ENCODE peak calls at places on chromosomes 3 and 15, in nine cellular contexts. One of them, this sample, is unnamed.

GRCh38 chr3:134104031-134104430 is 74.3 kb upstream of the SLCO2A1 start:
- DNase-seq in GM12892: no peak
- DNase-seq in LoVo: no peak
- DNase-seq in cardiac fibroblast: peak
- DNase-seq in uterus: no peak
- DNase-seq in hypothalamus: no peak
- DNase-seq in osteocyte: no peak
- DNase-seq in A549: no peak
- DNase-seq in GF-D8: no peak
- DNase-seq in this sample: no peak

GRCh38 chr15:95176794-95177577 is 945.6 kb downstream of the MCTP2 start:
- DNase-seq in GM12892: no peak
- DNase-seq in LoVo: no peak
- DNase-seq in cardiac fibroblast: no peak
- DNase-seq in uterus: no peak
- DNase-seq in hypothalamus: no peak
- DNase-seq in osteocyte: no peak
- DNase-seq in A549: no peak
- DNase-seq in GF-D8: no peak
- DNase-seq in this sample: no peak

GRCh38 chr3:12859840-12860239 is 18.5 kb upstream of the RPL32 start:
- DNase-seq in GM12892: no peak
- DNase-seq in LoVo: no peak
- DNase-seq in cardiac fibroblast: no peak
- DNase-seq in uterus: no peak
- DNase-seq in hypothalamus: no peak
- DNase-seq in osteocyte: no peak
- DNase-seq in A549: no peak
- DNase-seq in GF-D8: no peak
- DNase-seq in this sample: no peak

GRCh38 chr3:150106752-150107428 is 136.2 kb upstream of the PFN2 start:
- DNase-seq in GM12892: no peak
- DNase-seq in LoVo: no peak
- DNase-seq in cardiac fibroblast: peak
- DNase-seq in uterus: no peak
- DNase-seq in hypothalamus: no peak
- DNase-seq in osteocyte: peak
- DNase-seq in A549: peak
- DNase-seq in GF-D8: no peak
- DNase-seq in this sample: peak

GRCh38 chr15:80476036-80476435 is 71.9 kb downstream of the ARNT2 start:
- DNase-seq in GM12892: no peak
- DNase-seq in LoVo: no peak
- DNase-seq in cardiac fibroblast: no peak
- DNase-seq in uterus: no peak
- DNase-seq in hypothalamus: no peak
- DNase-seq in osteocyte: no peak
- DNase-seq in A549: no peak
- DNase-seq in GF-D8: no peak
- DNase-seq in this sample: no peak

GRCh38 chr3:77459926-77460325 is 420.0 kb downstream of the ROBO2 start:
- DNase-seq in GM12892: no peak
- DNase-seq in LoVo: no peak
- DNase-seq in cardiac fibroblast: no peak
- DNase-seq in uterus: no peak
- DNase-seq in hypothalamus: no peak
- DNase-seq in osteocyte: no peak
- DNase-seq in A549: no peak
- DNase-seq in GF-D8: no peak
- DNase-seq in this sample: no peak

GRCh38 chr3:48287034-48287433 is 46.1 kb downstream of the ZNF589 start:
- DNase-seq in GM12892: no peak
- DNase-seq in LoVo: no peak
- DNase-seq in cardiac fibroblast: no peak
- DNase-seq in uterus: no peak
- DNase-seq in hypothalamus: no peak
- DNase-seq in osteocyte: no peak
- DNase-seq in A549: no peak
- DNase-seq in GF-D8: no peak
- DNase-seq in this sample: no peak

GRCh38 chr15:26011916-26012315 is 148.8 kb upstream of the ATP10A start:
- DNase-seq in GM12892: no peak
- DNase-seq in LoVo: no peak
- DNase-seq in cardiac fibroblast: no peak
- DNase-seq in uterus: no peak
- DNase-seq in hypothalamus: no peak
- DNase-seq in osteocyte: peak
- DNase-seq in A549: no peak
- DNase-seq in GF-D8: no peak
- DNase-seq in this sample: no peak

GRCh38 chr3:19688767-19689166 is 245.2 kb downstream of the EFHB start:
- DNase-seq in GM12892: no peak
- DNase-seq in LoVo: no peak
- DNase-seq in cardiac fibroblast: no peak
- DNase-seq in uterus: no peak
- DNase-seq in hypothalamus: no peak
- DNase-seq in osteocyte: no peak
- DNase-seq in A549: no peak
- DNase-seq in GF-D8: no peak
- DNase-seq in this sample: peak

GRCh38 chr15:27463699-27464098 is 492.7 kb downstream of the GABRG3 start:
- DNase-seq in GM12892: no peak
- DNase-seq in LoVo: no peak
- DNase-seq in cardiac fibroblast: no peak
- DNase-seq in uterus: no peak
- DNase-seq in hypothalamus: no peak
- DNase-seq in osteocyte: no peak
- DNase-seq in A549: no peak
- DNase-seq in GF-D8: no peak
- DNase-seq in this sample: no peak

GRCh38 chr3:134198414-134198813 is 52.2 kb downstream of the RYK start:
- DNase-seq in GM12892: no peak
- DNase-seq in LoVo: no peak
- DNase-seq in cardiac fibroblast: no peak
- DNase-seq in uterus: no peak
- DNase-seq in hypothalamus: no peak
- DNase-seq in osteocyte: no peak
- DNase-seq in A549: no peak
- DNase-seq in GF-D8: no peak
- DNase-seq in this sample: no peak

GRCh38 chr15:78007965-78008886 is 69.3 kb downstream of the TBC1D2B start:
- DNase-seq in GM12892: no peak
- DNase-seq in LoVo: no peak
- DNase-seq in cardiac fibroblast: peak
- DNase-seq in uterus: peak
- DNase-seq in hypothalamus: no peak
- DNase-seq in osteocyte: no peak
- DNase-seq in A549: no peak
- DNase-seq in GF-D8: no peak
- DNase-seq in this sample: peak

GRCh38 chr15:60722328-60723112 is 243.6 kb upstream of the ICE2 start:
- DNase-seq in GM12892: no peak
- DNase-seq in LoVo: no peak
- DNase-seq in cardiac fibroblast: no peak
- DNase-seq in uterus: no peak
- DNase-seq in hypothalamus: no peak
- DNase-seq in osteocyte: no peak
- DNase-seq in A549: no peak
- DNase-seq in GF-D8: no peak
- DNase-seq in this sample: no peak

GRCh38 chr15:83913034-83913632 is 259.2 kb downstream of the ADAMTSL3 start:
- DNase-seq in GM12892: no peak
- DNase-seq in LoVo: no peak
- DNase-seq in cardiac fibroblast: no peak
- DNase-seq in uterus: no peak
- DNase-seq in hypothalamus: no peak
- DNase-seq in osteocyte: no peak
- DNase-seq in A549: no peak
- DNase-seq in GF-D8: no peak
- DNase-seq in this sample: no peak

GRCh38 chr3:42569743-42570142 is 12.0 kb downstream of the SEC22C start:
- DNase-seq in GM12892: no peak
- DNase-seq in LoVo: no peak
- DNase-seq in cardiac fibroblast: no peak
- DNase-seq in uterus: no peak
- DNase-seq in hypothalamus: no peak
- DNase-seq in osteocyte: peak
- DNase-seq in A549: no peak
- DNase-seq in GF-D8: no peak
- DNase-seq in this sample: no peak

GRCh38 chr3:22360977-22361376 is 610.0 kb upstream of the ZNF385D start:
- DNase-seq in GM12892: no peak
- DNase-seq in LoVo: no peak
- DNase-seq in cardiac fibroblast: peak
- DNase-seq in uterus: no peak
- DNase-seq in hypothalamus: no peak
- DNase-seq in osteocyte: no peak
- DNase-seq in A549: no peak
- DNase-seq in GF-D8: no peak
- DNase-seq in this sample: no peak

GRCh38 chr3:122074621-122075265 is 19.6 kb downstream of the CD86 start:
- DNase-seq in GM12892: no peak
- DNase-seq in LoVo: no peak
- DNase-seq in cardiac fibroblast: no peak
- DNase-seq in uterus: no peak
- DNase-seq in hypothalamus: no peak
- DNase-seq in osteocyte: no peak
- DNase-seq in A549: no peak
- DNase-seq in GF-D8: no peak
- DNase-seq in this sample: no peak

GRCh38 chr3:127984241-127984975 is 67.8 kb upstream of the SEC61A1 start:
- DNase-seq in GM12892: no peak
- DNase-seq in LoVo: no peak
- DNase-seq in cardiac fibroblast: no peak
- DNase-seq in uterus: no peak
- DNase-seq in hypothalamus: no peak
- DNase-seq in osteocyte: no peak
- DNase-seq in A549: no peak
- DNase-seq in GF-D8: no peak
- DNase-seq in this sample: peak

GRCh38 chr15:29939404-29939803 is 117.1 kb upstream of the TJP1 start:
- DNase-seq in GM12892: no peak
- DNase-seq in LoVo: peak
- DNase-seq in cardiac fibroblast: no peak
- DNase-seq in uterus: no peak
- DNase-seq in hypothalamus: no peak
- DNase-seq in osteocyte: no peak
- DNase-seq in A549: no peak
- DNase-seq in GF-D8: no peak
- DNase-seq in this sample: peak

GRCh38 chr3:149507491-149508324 is 33.2 kb downstream of the TM4SF4 start:
- DNase-seq in GM12892: no peak
- DNase-seq in LoVo: no peak
- DNase-seq in cardiac fibroblast: peak
- DNase-seq in uterus: no peak
- DNase-seq in hypothalamus: no peak
- DNase-seq in osteocyte: no peak
- DNase-seq in A549: no peak
- DNase-seq in GF-D8: peak
- DNase-seq in this sample: peak

GRCh38 chr3:129383292-129383860 is 45.1 kb downstream of the EFCAB12 start:
- DNase-seq in GM12892: peak
- DNase-seq in LoVo: peak
- DNase-seq in cardiac fibroblast: peak
- DNase-seq in uterus: peak
- DNase-seq in hypothalamus: peak
- DNase-seq in osteocyte: no peak
- DNase-seq in A549: peak
- DNase-seq in GF-D8: peak
- DNase-seq in this sample: peak

GRCh38 chr3:47283193-47283537 is 421 bp downstream of the KLHL18 start:
- DNase-seq in GM12892: no peak
- DNase-seq in LoVo: peak
- DNase-seq in cardiac fibroblast: peak
- DNase-seq in uterus: no peak
- DNase-seq in hypothalamus: no peak
- DNase-seq in osteocyte: no peak
- DNase-seq in A549: peak
- DNase-seq in GF-D8: no peak
- DNase-seq in this sample: no peak

GRCh38 chr3:94032187-94032586 is 3.8 kb upstream of the STX19 start:
- DNase-seq in GM12892: no peak
- DNase-seq in LoVo: no peak
- DNase-seq in cardiac fibroblast: peak
- DNase-seq in uterus: no peak
- DNase-seq in hypothalamus: no peak
- DNase-seq in osteocyte: no peak
- DNase-seq in A549: no peak
- DNase-seq in GF-D8: no peak
- DNase-seq in this sample: no peak

GRCh38 chr3:129740120-129740519 is 133.6 kb upstream of the PLXND1 start:
- DNase-seq in GM12892: no peak
- DNase-seq in LoVo: no peak
- DNase-seq in cardiac fibroblast: no peak
- DNase-seq in uterus: no peak
- DNase-seq in hypothalamus: no peak
- DNase-seq in osteocyte: no peak
- DNase-seq in A549: no peak
- DNase-seq in GF-D8: no peak
- DNase-seq in this sample: no peak

GRCh38 chr15:49747340-49747739 is 126.5 kb downstream of the DTWD1 start:
- DNase-seq in GM12892: no peak
- DNase-seq in LoVo: no peak
- DNase-seq in cardiac fibroblast: no peak
- DNase-seq in uterus: no peak
- DNase-seq in hypothalamus: no peak
- DNase-seq in osteocyte: no peak
- DNase-seq in A549: no peak
- DNase-seq in GF-D8: no peak
- DNase-seq in this sample: no peak

GRCh38 chr15:60423540-60423939 is 25.8 kb upstream of the ANXA2 start:
- DNase-seq in GM12892: no peak
- DNase-seq in LoVo: peak
- DNase-seq in cardiac fibroblast: peak
- DNase-seq in uterus: no peak
- DNase-seq in hypothalamus: no peak
- DNase-seq in osteocyte: no peak
- DNase-seq in A549: peak
- DNase-seq in GF-D8: no peak
- DNase-seq in this sample: peak

GRCh38 chr3:135966349-135966695 is 794 bp downstream of the PPP2R3A start:
- DNase-seq in GM12892: peak
- DNase-seq in LoVo: no peak
- DNase-seq in cardiac fibroblast: no peak
- DNase-seq in uterus: no peak
- DNase-seq in hypothalamus: no peak
- DNase-seq in osteocyte: no peak
- DNase-seq in A549: no peak
- DNase-seq in GF-D8: no peak
- DNase-seq in this sample: no peak

GRCh38 chr3:196757876-196758739 is 18.5 kb downstream of the PAK2 start:
- DNase-seq in GM12892: no peak
- DNase-seq in LoVo: no peak
- DNase-seq in cardiac fibroblast: peak
- DNase-seq in uterus: no peak
- DNase-seq in hypothalamus: no peak
- DNase-seq in osteocyte: no peak
- DNase-seq in A549: peak
- DNase-seq in GF-D8: no peak
- DNase-seq in this sample: no peak

GRCh38 chr3:123002749-123003497 is 24.6 kb downstream of the SEMA5B start:
- DNase-seq in GM12892: no peak
- DNase-seq in LoVo: no peak
- DNase-seq in cardiac fibroblast: no peak
- DNase-seq in uterus: no peak
- DNase-seq in hypothalamus: no peak
- DNase-seq in osteocyte: no peak
- DNase-seq in A549: no peak
- DNase-seq in GF-D8: no peak
- DNase-seq in this sample: no peak